ENCODE peak calls at places on chromosomes 7 and 10, in nine cellular contexts. Q is HEK293T; M is iris pigment epithelial cell; D is MCF 10A; F is HFF-Myc; P is activated CD4-positive, alpha-beta T cell treated with anti-CD3 and anti-CD28 coated beads for 48 hours; L is right cardiac atrium; O is IMR-90; G is HCEC 1CT. S is an unnamed sample.

GRCh38 chr7:128020161-128020560 is 11.1 kb downstream of the LRRC4 start:
- DNase-seq in G (no peak), L (no peak), P (peak; percentile 59), D (no peak), O (no peak), F (no peak), Q (no peak), M (no peak), S (no peak)

GRCh38 chr10:52491246-52492000 is 177.3 kb downstream of the DKK1 start:
- DNase-seq in L (no peak), M (peak; percentile 56), D (peak; percentile 22), Q (no peak), F (no peak), G (peak; percentile 31), P (no peak), O (peak; percentile 53), S (no peak)

GRCh38 chr7:82705831-82706230 is 262.3 kb upstream of the CACNA2D1 start:
- DNase-seq in Q (no peak), M (peak; percentile 15), P (no peak), O (peak; percentile 25), F (no peak), G (no peak), D (no peak), L (no peak), S (no peak)

GRCh38 chr10:3948843-3949242 is 163.8 kb upstream of the KLF6 start:
- DNase-seq in P (peak; percentile 78), O (peak; percentile 79), L (peak; percentile 64), M (peak; percentile 92), D (peak; percentile 71), F (no peak), G (no peak), Q (no peak), S (no peak)

GRCh38 chr7:111495173-111495572 is 67.1 kb downstream of the IMMP2L start:
- DNase-seq in P (no peak), Q (no peak), D (no peak), F (no peak), G (no peak), O (no peak), M (no peak), L (no peak), S (no peak)

GRCh38 chr10:63637833-63638443 is 116.7 kb downstream of the REEP3 start:
- DNase-seq in F (no peak), G (no peak), D (no peak), L (no peak), M (no peak), P (no peak), O (no peak), Q (no peak), S (no peak)

GRCh38 chr7:148772297-148773089 is 73.8 kb downstream of the CUL1 start:
- DNase-seq in D (peak; percentile 81), O (peak; percentile 98), G (peak; percentile 92), P (peak; percentile 51), L (no peak), M (peak; percentile 94), Q (no peak), F (peak; percentile 81), S (no peak)

GRCh38 chr10:58291538-58292174 is 22.7 kb downstream of the CISD1 start:
- DNase-seq in D (peak; percentile 61), F (no peak), P (peak; percentile 30), L (no peak), O (peak; percentile 71), M (peak; percentile 69), G (peak; percentile 72), Q (peak; percentile 35), S (no peak)

GRCh38 chr10:132700168-132701098 is 85.5 kb downstream of the NKX6-2 start:
- DNase-seq in M (no peak), L (peak; percentile 65), O (peak; percentile 58), Q (peak; percentile 80), F (no peak), G (peak; percentile 18), P (no peak), D (no peak), S (peak; percentile 46)

GRCh38 chr7:92421676-92422435 is 25.4 kb upstream of the GATAD1 start:
- DNase-seq in O (peak; percentile 15), F (no peak), L (no peak), P (no peak), G (no peak), Q (no peak), M (no peak), D (peak; percentile 18), S (no peak)

GRCh38 chr7:44213872-44214595 is 13.3 kb downstream of the YKT6 start:
- DNase-seq in L (no peak), D (peak; percentile 66), F (peak; percentile 17), O (peak; percentile 41), Q (peak; percentile 65), G (peak; percentile 44), M (peak; percentile 43), P (no peak), S (peak; percentile 40)

GRCh38 chr7:84060760-84061261 is 133.8 kb downstream of the SEMA3A start:
- DNase-seq in G (peak; percentile 81), F (no peak), O (peak; percentile 55), M (peak; percentile 72), P (no peak), D (peak; percentile 48), L (no peak), Q (no peak), S (no peak)

GRCh38 chr7:107867858-107868466 is 23.0 kb upstream of the DLD start:
- DNase-seq in O (no peak), P (no peak), D (no peak), Q (no peak), L (no peak), G (no peak), M (no peak), F (no peak), S (no peak)

GRCh38 chr7:139768249-139768824 is 9.5 kb downstream of the HIPK2 start:
- DNase-seq in F (no peak), M (no peak), D (no peak), G (no peak), P (no peak), Q (no peak), O (no peak), L (no peak), S (no peak)

GRCh38 chr7:56092789-56093531 is at the start of gene PHKG1:
- DNase-seq in O (peak; percentile 81), F (peak; percentile 74), D (peak; percentile 84), Q (peak; percentile 60), M (peak; percentile 82), P (no peak), L (peak; percentile 92), G (peak; percentile 80), S (peak; percentile 81)